ENCODE peak calls at places on chromosomes 4 and X, in five cellular contexts. N, Q, O, L and C are unnamed samples. For H3K36me3, the result is how much of the 10 kb centered on the place peaks cover.

GRCh38 chr4:158316264-158316663 is 106.0 kb downstream of the TMEM144 start:
- DNase-seq in N (no peak), Q (peak), O (no peak), L (peak), C (no peak)

GRCh38 chr4:67101612-67102011 is 443.7 kb downstream of the CENPC start:
- DNase-seq in N (no peak), Q (no peak), O (no peak), L (no peak), C (no peak)

GRCh38 chr4:17197070-17197469 is 298.6 kb upstream of the LDB2 start:
- DNase-seq in N (no peak), Q (no peak), O (no peak), L (no peak), C (no peak)

GRCh38 chrX:103157511-103158316 is 57.2 kb upstream of the BEX4 start:
- DNase-seq in N (peak), Q (peak), O (no peak), L (peak), C (no peak)

GRCh38 chr4:82561745-82562552 is at the start of gene TMEM150C:
- DNase-seq in N (peak), Q (no peak), O (no peak), L (peak), C (peak)

GRCh38 chrX:149275836-149276235 is 229.3 kb downstream of the IDS start:
- DNase-seq in N (no peak), Q (no peak), O (no peak), L (no peak), C (no peak)

GRCh38 chr4:108681321-108681809 is 31.0 kb downstream of the OSTC start:
- DNase-seq in N (no peak), Q (no peak), O (no peak), L (no peak), C (no peak)

GRCh38 chr4:176718881-176719280 is 73.8 kb downstream of the VEGFC start:
- DNase-seq in N (no peak), Q (peak), O (no peak), L (no peak), C (no peak)

GRCh38 chr4:74635490-74636123 is 158.7 kb downstream of the BTC start:
- DNase-seq in N (no peak), Q (no peak), O (no peak), L (no peak), C (no peak)

GRCh38 chr4:123014038-123014437 is 91.6 kb upstream of the NUDT6 start:
- DNase-seq in N (no peak), Q (no peak), O (no peak), L (peak), C (no peak)

GRCh38 chr4:123020285-123020684 is 97.9 kb upstream of the NUDT6 start:
- DNase-seq in N (no peak), Q (no peak), O (no peak), L (no peak), C (no peak)

GRCh38 chr4:123017078-123017477 is 94.7 kb upstream of the NUDT6 start:
- DNase-seq in N (no peak), Q (no peak), O (no peak), L (no peak), C (no peak)

GRCh38 chr4:123017636-123018390 is 95.4 kb upstream of the NUDT6 start:
- DNase-seq in N (no peak), Q (peak), O (peak), L (peak), C (no peak)

DNA sequence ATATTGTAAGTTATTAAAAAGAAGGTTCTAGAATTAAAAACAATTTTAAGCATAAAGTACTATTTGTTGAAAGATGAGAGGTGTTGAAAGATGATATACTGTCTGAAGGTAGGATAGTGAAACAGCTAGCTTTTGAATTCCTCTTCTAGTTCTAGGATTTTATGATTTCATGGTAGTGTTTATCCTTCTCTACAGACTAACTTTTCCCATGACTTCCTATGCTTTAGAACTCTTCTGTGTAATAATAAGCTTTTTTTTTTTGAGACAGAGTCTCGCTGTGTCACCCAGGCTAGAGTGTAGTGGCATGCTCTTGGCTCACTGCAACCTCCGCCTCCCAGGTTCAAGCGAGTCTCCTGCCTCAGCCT is 96.0 kb upstream of the NUDT6 start:
- DNase-seq in N (no peak), Q (no peak), O (no peak), L (peak), C (no peak)
- H3K36me3 ChIP-seq in N (under half), Q (under half), O (under half), L (under half), C (under half)

GRCh38 chr4:71230258-71230594 is 108.6 kb upstream of the SLC4A4 start:
- DNase-seq in N (no peak), Q (peak), O (no peak), L (no peak), C (peak)

GRCh38 chr4:71231753-71232420 is 106.9 kb upstream of the SLC4A4 start:
- DNase-seq in N (peak), Q (peak), O (no peak), L (peak), C (no peak)

GRCh38 chr4:71231073-71231752 is 107.6 kb upstream of the SLC4A4 start:
- DNase-seq in N (peak), Q (peak), O (no peak), L (peak), C (peak)

GRCh38 chr4:71230613-71231012 is 108.2 kb upstream of the SLC4A4 start:
- DNase-seq in N (no peak), Q (no peak), O (no peak), L (no peak), C (no peak)

DNA sequence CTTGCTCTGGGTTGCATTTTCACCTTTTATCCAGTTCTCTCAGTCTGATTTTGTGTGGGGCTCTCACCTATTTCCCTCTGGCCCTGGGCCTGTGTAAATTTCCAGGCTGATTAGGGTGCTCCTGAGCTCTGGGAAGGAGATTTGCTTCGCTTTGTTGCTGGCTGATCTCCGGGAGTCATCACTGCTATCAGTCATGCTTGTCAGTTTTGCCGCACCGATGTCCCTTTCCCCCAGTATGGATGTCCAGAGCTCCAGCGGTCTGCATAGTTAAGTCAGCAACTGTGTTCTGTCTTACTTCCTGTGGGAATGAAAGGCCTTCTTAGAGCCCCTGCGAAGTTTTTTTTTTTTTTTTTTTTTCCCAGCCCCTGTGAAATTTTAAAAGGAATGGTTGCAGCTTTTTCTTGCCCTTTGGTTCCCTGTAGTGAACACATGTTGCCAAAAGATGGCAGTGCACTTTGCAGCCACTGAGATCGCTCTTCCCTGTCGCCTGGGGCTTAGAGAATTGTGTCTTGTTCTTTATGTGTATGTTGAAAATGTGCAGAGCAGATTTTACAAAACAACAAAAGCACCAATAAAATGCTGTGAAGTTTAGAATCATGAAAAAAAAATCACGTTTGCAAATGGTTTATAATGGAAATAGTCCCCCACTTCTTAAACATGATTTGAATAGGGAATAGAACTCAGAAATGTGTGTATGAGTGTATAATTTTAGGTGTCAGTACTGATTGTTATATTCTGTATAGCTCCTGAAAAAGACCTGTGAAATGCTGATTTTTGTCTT is 109.2 kb upstream of the SLC4A4 start:
- DNase-seq in N (peak), Q (peak), O (no peak), L (peak), C (peak)
- H3K4me3 ChIP-seq in N (no peak), Q (no peak), O (no peak), L (no peak), C (no peak)

GRCh38 chr4:122851568-122851967 is 24.9 kb downstream of the FGF2 start:
- DNase-seq in N (no peak), Q (no peak), O (no peak), L (no peak), C (no peak)
- H3K36me3 ChIP-seq in N (under half), Q (under half), O (under half), L (under half), C (under half)

DNA sequence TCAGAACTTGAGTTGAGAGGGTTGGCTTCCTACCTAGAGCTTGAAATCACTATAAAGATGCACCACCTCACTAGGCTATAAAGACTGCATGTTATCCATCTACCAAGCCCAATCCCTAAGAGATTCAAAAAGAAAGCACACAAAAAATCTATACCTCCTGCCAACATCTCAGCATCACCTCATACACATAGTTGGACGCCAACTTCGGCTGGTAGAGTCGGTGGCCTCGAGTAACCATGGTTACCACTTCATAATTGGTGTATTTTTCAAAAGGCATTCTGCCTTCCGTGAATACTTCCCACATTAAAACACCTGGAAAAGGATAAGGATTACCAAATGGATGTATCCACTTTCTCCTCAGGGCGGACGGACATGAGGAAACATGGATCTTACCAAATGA is 4.5 kb upstream of the TXK start:
- DNase-seq in N (no peak), Q (no peak), O (no peak), L (no peak), C (no peak)
- H3K4me3 ChIP-seq in N (no peak), Q (no peak), O (no peak), L (no peak), C (no peak)

GRCh38 chr4:2252530-2252924 is 9.4 kb downstream of the MXD4 start:
- DNase-seq in N (no peak), Q (no peak), O (no peak), L (no peak), C (no peak)

GRCh38 chr4:2250764-2251072 is 8.8 kb upstream of the HAUS3 start:
- DNase-seq in N (no peak), Q (no peak), O (no peak), L (no peak), C (no peak)

GRCh38 chr4:2251073-2251794 is 9.3 kb upstream of the HAUS3 start:
- DNase-seq in N (no peak), Q (no peak), O (no peak), L (no peak), C (no peak)

GRCh38 chr4:2253160-2254084 is 8.5 kb downstream of the MXD4 start:
- DNase-seq in N (no peak), Q (no peak), O (no peak), L (no peak), C (no peak)

GRCh38 chr4:2251795-2252529 is 9.9 kb downstream of the MXD4 start:
- DNase-seq in N (no peak), Q (no peak), O (no peak), L (no peak), C (peak)
- H3K36me3 ChIP-seq in N (under half), Q (half or more), O (under half), L (half or more), C (under half)

GRCh38 chr4:120842046-120842445 is 80.5 kb downstream of the PRDM5 start:
- DNase-seq in N (no peak), Q (peak), O (peak), L (peak), C (no peak)
- H3K4me3 ChIP-seq in N (no peak), Q (no peak), O (no peak), L (no peak), C (no peak)

GRCh38 chr4:183260491-183261151 is 59.5 kb downstream of the CLDN22 start:
- DNase-seq in N (no peak), Q (no peak), O (no peak), L (no peak), C (peak)

GRCh38 chr4:183261953-183262775 is 57.9 kb downstream of the CLDN22 start:
- DNase-seq in N (peak), Q (peak), O (no peak), L (peak), C (peak)

GRCh38 chr4:183264614-183265013 is 55.5 kb downstream of the CLDN22 start:
- DNase-seq in N (no peak), Q (peak), O (peak), L (peak), C (no peak)

GRCh38 chr4:183266386-183266785 is 53.7 kb downstream of the CLDN22 start:
- DNase-seq in N (no peak), Q (peak), O (no peak), L (no peak), C (no peak)

DNA sequence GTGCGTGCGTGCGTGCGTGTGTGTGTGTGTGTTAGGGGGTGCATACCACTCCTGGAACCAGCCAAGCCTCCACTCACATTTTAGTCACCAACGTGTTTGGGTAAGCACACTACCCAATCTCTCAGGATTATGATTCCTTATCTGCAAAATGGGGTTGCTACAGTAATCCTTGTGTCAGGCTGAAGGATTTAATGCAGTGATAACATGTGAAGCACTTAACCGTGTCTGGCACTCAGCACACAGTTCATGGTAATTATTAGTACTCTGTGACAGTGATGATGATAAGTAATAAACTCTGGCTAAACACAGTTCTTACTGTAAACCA is 57.3 kb downstream of the CLDN22 start:
- DNase-seq in N (no peak), Q (no peak), O (no peak), L (no peak), C (no peak)
- H3K36me3 ChIP-seq in N (under half), Q (under half), O (under half), L (under half), C (under half)